ENCODE peak calls at places on chromosomes 2 and 18, in seven cellular contexts. G is adipocyte, P is breast epithelium, M is pancreas, K is mammary epithelial cell, I is adrenal gland, T is astrocyte of the spinal cord. S is an unnamed sample.
A peak's percentile ranks its signal among the peaks of the same experiment; 100 is the strongest.

GRCh38 chr2:112141623-112142001 is 3.4 kb downstream of the FBLN7 start:
- DNase-seq in G (no peak), P (no peak), M (no peak), K (no peak), I (no peak), T (no peak), S (no peak)

GRCh38 chr18:10142496-10143160 is 228.8 kb downstream of the VAPA start:
- DNase-seq in G (peak; percentile 40), P (no peak), M (no peak), K (no peak), I (no peak), T (peak; percentile 32), S (peak; percentile 72)

GRCh38 chr2:106562232-106562631 is 75.1 kb downstream of the CD8B2 start:
- DNase-seq in G (peak; percentile 43), P (no peak), M (no peak), K (no peak), I (no peak), T (no peak), S (no peak)

GRCh38 chr2:173991857-173992588 is 26.9 kb upstream of the SP3 start:
- DNase-seq in G (no peak), P (no peak), M (no peak), K (peak; percentile 17), I (no peak), T (peak; percentile 33), S (peak; percentile 12)

GRCh38 chr2:53939656-53940055 is 31.1 kb downstream of the PSME4 start:
- DNase-seq in G (peak; percentile 53), P (no peak), M (no peak), K (no peak), I (no peak), T (peak; percentile 36), S (no peak)

GRCh38 chr2:159101755-159102489 is 133.5 kb downstream of the TANC1 start:
- DNase-seq in G (no peak), P (no peak), M (no peak), K (no peak), I (peak; percentile 40), T (no peak), S (no peak)

GRCh38 chr2:215771241-215771640 is 242.1 kb downstream of the MREG start:
- DNase-seq in G (no peak), P (no peak), M (no peak), K (no peak), I (no peak), T (no peak), S (no peak)

GRCh38 chr2:105417789-105418475 is 19.1 kb upstream of the FHL2 start:
- DNase-seq in G (peak; percentile 58), P (no peak), M (no peak), K (peak; percentile 54), I (no peak), T (peak; percentile 74), S (no peak)

GRCh38 chr2:75194184-75194868 is 5.0 kb downstream of the TACR1 start:
- DNase-seq in G (no peak), P (no peak), M (no peak), K (no peak), I (no peak), T (no peak), S (no peak)

GRCh38 chr2:216710531-216711282 is 15.4 kb upstream of the IGFBP5 start:
- DNase-seq in G (no peak), P (no peak), M (no peak), K (no peak), I (no peak), T (no peak), S (peak; percentile 74)

GRCh38 chr2:120660056-120660694 is 75.5 kb upstream of the GLI2 start:
- DNase-seq in G (no peak), P (no peak), M (no peak), K (no peak), I (no peak), T (no peak), S (no peak)

GRCh38 chr2:37544617-37545031 is 126.8 kb downstream of the CDC42EP3 start:
- DNase-seq in G (no peak), P (no peak), M (no peak), K (no peak), I (no peak), T (no peak), S (no peak)

GRCh38 chr2:70769450-70769849 is 1.4 kb upstream of the ADD2 start:
- DNase-seq in G (no peak), P (no peak), M (no peak), K (no peak), I (no peak), T (no peak), S (no peak)

GRCh38 chr2:71122917-71123316 is 7.1 kb downstream of the MCEE start:
- DNase-seq in G (no peak), P (no peak), M (no peak), K (no peak), I (no peak), T (peak; percentile 5), S (no peak)

GRCh38 chr2:99602475-99602874 is 112.7 kb upstream of the REV1 start:
- DNase-seq in G (peak; percentile 81), P (no peak), M (no peak), K (no peak), I (no peak), T (peak; percentile 89), S (no peak)

GRCh38 chr2:8542381-8543064 is 139.3 kb upstream of the ID2 start:
- DNase-seq in G (no peak), P (no peak), M (no peak), K (no peak), I (no peak), T (no peak), S (no peak)

DNA sequence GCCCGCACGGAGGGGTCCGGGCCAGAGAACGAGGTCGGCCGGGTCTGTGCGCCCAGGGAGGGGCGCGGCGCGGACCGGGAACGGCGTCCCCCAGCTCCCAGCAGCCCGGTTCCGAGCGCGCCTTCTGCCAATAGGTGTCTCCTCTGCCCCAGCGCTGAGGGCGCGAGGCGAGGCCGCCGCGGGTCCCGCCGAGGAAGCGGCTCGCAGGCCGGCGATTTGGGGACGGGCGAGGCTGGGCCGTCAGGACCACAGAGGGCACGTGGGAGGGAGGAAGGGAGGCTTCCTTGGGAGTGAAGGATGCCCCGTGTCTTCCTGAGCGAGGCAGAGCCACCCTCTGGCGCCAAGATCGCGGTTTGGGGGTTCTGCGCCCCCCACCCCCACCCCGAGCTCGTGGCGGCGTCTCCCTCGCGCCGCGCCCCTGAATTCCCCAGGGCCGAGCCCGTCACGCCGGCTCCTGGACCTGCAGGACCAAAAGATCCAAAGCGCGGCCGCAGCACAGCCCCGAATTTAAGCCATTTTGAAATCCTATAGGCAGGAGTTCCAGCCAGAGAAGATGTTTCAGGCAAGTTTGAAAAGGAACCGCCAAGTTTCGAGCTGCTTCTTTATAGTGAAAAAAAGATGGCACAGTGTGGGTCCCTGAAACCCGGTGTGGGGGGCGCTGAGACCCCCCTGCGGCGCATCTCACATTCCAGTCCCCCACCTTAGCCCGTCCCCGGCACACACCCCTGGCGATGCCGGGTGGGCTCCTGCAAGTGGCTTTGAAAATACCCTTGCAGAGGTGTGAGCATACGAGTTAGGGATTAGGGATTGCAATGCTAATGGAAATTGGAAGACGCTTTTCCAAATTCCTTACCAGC is 929 bp downstream of the NFATC1 start:
- DNase-seq in G (peak; percentile 78), P (no peak), M (no peak), K (peak; percentile 21), I (no peak), T (peak; percentile 21), S (no peak)
- H3K4me3 ChIP-seq in G (peak overlapping the region; percentile 59), P (peak overlapping the region; percentile 67), M (peak overlapping the region; percentile 31), K (peak overlapping the region; percentile 6), I (no peak overlapping the region), T (peak overlapping the region; percentile 20), S (peak overlapping the region; percentile 64)

GRCh38 chr2:157087373-157088005 is 170.0 kb upstream of the GALNT5 start:
- DNase-seq in G (peak; percentile 56), P (no peak), M (no peak), K (no peak), I (no peak), T (peak; percentile 4), S (peak; percentile 15)
- H3K4me3 ChIP-seq in G (peak overlapping the region; percentile 50), P (no peak overlapping the region), M (no peak overlapping the region), K (no peak overlapping the region), I (no peak overlapping the region), T (no peak overlapping the region), S (no peak overlapping the region)

GRCh38 chr2:17748745-17749144 is 4.9 kb downstream of the SMC6 start:
- DNase-seq in G (no peak), P (no peak), M (no peak), K (no peak), I (no peak), T (no peak), S (no peak)
- H3K4me3 ChIP-seq in G (no peak overlapping the region), P (no peak overlapping the region), M (no peak overlapping the region), K (no peak overlapping the region), I (no peak overlapping the region), T (no peak overlapping the region), S (no peak overlapping the region)

GRCh38 chr2:127193948-127194267 is 26.2 kb downstream of the CYP27C1 start:
- DNase-seq in G (peak; percentile 82), P (no peak), M (no peak), K (no peak), I (no peak), T (peak; percentile 56), S (no peak)
- H3K4me3 ChIP-seq in G (no peak overlapping the region), P (no peak overlapping the region), M (no peak overlapping the region), K (no peak overlapping the region), I (no peak overlapping the region), T (no peak overlapping the region), S (no peak overlapping the region)

DNA sequence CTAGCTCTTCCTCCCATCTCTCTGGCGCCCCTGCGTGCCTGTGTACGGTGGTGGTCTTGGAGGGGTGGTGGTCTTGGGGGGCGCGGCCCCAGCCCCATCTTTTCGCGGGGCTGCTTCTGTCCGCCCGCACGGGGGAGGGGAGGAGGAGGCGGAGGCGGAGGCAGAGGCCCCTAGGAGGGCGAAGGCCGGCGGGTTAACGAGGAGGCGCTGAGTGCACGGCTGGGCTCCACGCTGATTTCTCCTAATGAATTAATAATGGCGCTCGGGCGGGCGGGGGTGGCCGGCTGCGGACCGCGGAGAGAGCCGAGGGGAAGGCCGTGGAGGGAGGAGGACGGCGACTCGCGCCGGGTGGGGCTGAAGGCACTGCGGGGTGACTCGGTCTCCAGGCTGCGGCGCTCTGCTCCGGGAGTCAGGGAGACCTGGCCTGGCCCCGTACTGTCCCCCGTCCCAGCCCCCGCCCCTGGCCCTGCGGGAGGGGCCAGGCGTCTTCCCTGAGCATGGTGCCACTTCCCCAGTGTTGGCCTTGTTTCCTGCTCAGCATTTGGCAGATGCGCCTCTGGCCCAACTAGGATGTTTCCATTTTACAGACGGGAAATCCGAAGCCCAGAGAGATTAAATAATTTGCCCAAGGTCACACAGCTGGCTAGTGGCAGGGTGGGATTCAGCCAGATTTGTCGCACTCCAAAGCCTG is 6.0 kb downstream of the GAREM2 start:
- DNase-seq in G (peak; percentile 61), P (no peak), M (peak; percentile 64), K (no peak), I (peak; percentile 56), T (no peak), S (no peak)
- H3K4me3 ChIP-seq in G (peak overlapping the region; percentile 80), P (peak overlapping the region; percentile 46), M (peak overlapping the region; percentile 20), K (peak overlapping the region; percentile 34), I (no peak overlapping the region), T (peak overlapping the region; percentile 43), S (peak overlapping the region; percentile 71)

DNA sequence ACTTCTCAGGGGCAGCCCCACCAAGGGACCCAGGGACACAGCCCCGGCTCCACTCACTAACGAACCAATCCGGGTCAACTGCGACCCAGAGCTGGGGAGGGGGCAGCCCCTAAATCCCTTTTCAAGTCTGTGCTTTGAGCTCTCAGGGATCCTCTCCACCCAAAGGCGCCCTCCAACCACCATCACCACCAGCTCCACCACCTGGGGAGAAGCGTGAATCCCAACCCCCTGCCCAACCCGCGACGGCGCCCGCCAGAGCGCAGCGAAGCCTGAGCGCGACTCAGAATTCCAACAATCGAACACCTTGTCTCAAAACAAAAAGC is 513 bp downstream of the DSC3 start:
- DNase-seq in G (no peak), P (no peak), M (no peak), K (no peak), I (no peak), T (no peak), S (no peak)
- H3K4me3 ChIP-seq in G (peak overlapping the region; percentile 64), P (peak overlapping the region; percentile 55), M (no peak overlapping the region), K (peak overlapping the region; percentile 55), I (no peak overlapping the region), T (peak overlapping the region; percentile 32), S (peak overlapping the region; percentile 50)

GRCh38 chr2:67503066-67503795 is 106.1 kb downstream of the ETAA1 start:
- DNase-seq in G (peak; percentile 80), P (no peak), M (no peak), K (peak; percentile 66), I (no peak), T (peak; percentile 67), S (no peak)
- H3K4me3 ChIP-seq in G (peak overlapping the region; percentile 20), P (no peak overlapping the region), M (no peak overlapping the region), K (no peak overlapping the region), I (no peak overlapping the region), T (no peak overlapping the region), S (no peak overlapping the region)